ENCODE peak calls at places on chromosome 19, in six cellular contexts. F is K562, K is HepG2, Q is H1, E is GM12878, S is HCT116. I is an unnamed sample.
A peak's percentile ranks its signal among the peaks of the same experiment; 100 is the strongest.

GRCh38 chr19:1745589-1746031 is 7.7 kb upstream of the ONECUT3 start:
- DNase-seq in F (no peak), K (no peak), Q (peak; percentile 74), E (no peak), S (peak; percentile 59), I (no peak)

GRCh38 chr19:47713046-47714021 is at the start of gene EHD2:
- DNase-seq in F (peak; percentile 90), K (no peak), Q (peak; percentile 89), E (no peak), S (no peak), I (peak; percentile 88)

GRCh38 chr19:49125025-49125731 is 5.8 kb downstream of the PPFIA3 start:
- DNase-seq in F (no peak), K (peak; percentile 65), Q (peak; percentile 78), E (no peak), S (no peak), I (no peak)

GRCh38 chr19:29288276-29288675 is 75.3 kb upstream of the UQCRFS1 start:
- DNase-seq in F (no peak), K (no peak), Q (no peak), E (no peak), S (no peak), I (no peak)

GRCh38 chr19:30602661-30603322 is 230.6 kb downstream of the ZNF536 start:
- DNase-seq in F (no peak), K (no peak), Q (peak; percentile 13), E (no peak), S (no peak), I (no peak)

GRCh38 chr19:29622191-29623070 is 16.3 kb downstream of the POP4 start:
- DNase-seq in F (no peak), K (no peak), Q (no peak), E (no peak), S (no peak), I (peak; percentile 59)

GRCh38 chr19:32916969-32917611 is 47.5 kb upstream of the SLC7A9 start:
- DNase-seq in F (no peak), K (no peak), Q (no peak), E (no peak), S (no peak), I (no peak)

GRCh38 chr19:6887326-6887725 is at the start of gene ADGRE1:
- DNase-seq in F (no peak), K (no peak), Q (no peak), E (no peak), S (no peak), I (no peak)

GRCh38 chr19:46787331-46788100 is 878 bp downstream of the SLC1A5 start:
- DNase-seq in F (peak; percentile 51), K (peak; percentile 54), Q (peak; percentile 64), E (no peak), S (no peak), I (peak; percentile 74)

GRCh38 chr19:13072206-13072898 is 30.3 kb downstream of the LYL1 start:
- DNase-seq in F (no peak), K (no peak), Q (no peak), E (no peak), S (no peak), I (no peak)

GRCh38 chr19:1618157-1619093 is 13.2 kb upstream of the UQCR11 start:
- DNase-seq in F (peak; percentile 46), K (peak; percentile 41), Q (peak; percentile 73), E (no peak), S (peak; percentile 29), I (peak; percentile 78)

GRCh38 chr19:3154957-3155736 is 19.3 kb downstream of the GNA15 start:
- DNase-seq in F (peak; percentile 92), K (peak; percentile 50), Q (no peak), E (peak; percentile 88), S (peak; percentile 16), I (peak; percentile 66)
- TF ChIP-seq YY1 in F (no peak), K (no peak), Q (no peak), E (peak; percentile 45), S (no peak), I (peak; percentile 68)

GRCh38 chr19:38713227-38713649 is 31.0 kb downstream of the CAPN12 start:
- DNase-seq in F (no peak), K (no peak), Q (no peak), E (no peak), S (no peak), I (no peak)

GRCh38 chr19:38713865-38714264 is 30.4 kb downstream of the CAPN12 start:
- DNase-seq in F (no peak), K (no peak), Q (no peak), E (no peak), S (no peak), I (no peak)

GRCh38 chr19:38710928-38711725 is 33.1 kb downstream of the CAPN12 start:
- DNase-seq in F (no peak), K (no peak), Q (no peak), E (no peak), S (no peak), I (no peak)

GRCh38 chr19:38711726-38712153 is 32.5 kb downstream of the CAPN12 start:
- DNase-seq in F (no peak), K (no peak), Q (no peak), E (no peak), S (no peak), I (no peak)

DNA sequence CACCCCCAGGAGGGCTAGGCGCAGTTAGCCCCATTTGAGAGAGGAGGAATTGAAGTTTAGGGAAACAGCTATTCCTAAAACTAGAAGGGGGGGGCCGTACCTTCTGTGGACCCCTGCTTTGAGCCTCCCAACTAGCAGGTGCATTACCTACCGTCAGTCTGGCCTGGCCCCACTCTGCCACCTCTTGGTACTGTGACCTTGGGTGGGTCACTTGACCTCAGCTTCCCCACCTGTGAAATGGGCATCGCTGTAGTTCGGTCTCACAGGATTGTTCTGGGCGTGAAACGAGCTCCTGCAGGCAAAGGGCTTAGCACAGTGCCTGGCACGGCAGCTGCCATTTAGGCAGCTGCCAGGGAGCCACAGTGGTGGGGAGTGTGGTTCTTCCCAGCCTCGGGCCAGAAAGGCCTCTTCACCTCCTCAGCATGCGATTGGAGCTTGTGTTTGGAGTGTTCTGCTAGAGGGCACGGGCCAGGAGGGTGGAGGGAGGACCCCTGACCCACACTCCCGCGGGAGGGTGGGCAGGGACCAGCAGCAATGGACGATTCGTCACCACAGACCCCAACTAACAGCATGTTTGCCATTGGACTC is 32.0 kb downstream of the CAPN12 start:
- DNase-seq in F (no peak), K (no peak), Q (no peak), E (no peak), S (no peak), I (no peak)
- H3K4me1 ChIP-seq in F (no peaks in the 10 kb centered on the region), K (peaks cover 9% of the 10 kb centered on the region), Q (no peaks in the 10 kb centered on the region), E (no peaks in the 10 kb centered on the region), S (no peaks in the 10 kb centered on the region), I (no peaks in the 10 kb centered on the region)

GRCh38 chr19:17555929-17556813 is 722 bp downstream of the COLGALT1 start:
- DNase-seq in F (peak; percentile 47), K (no peak), Q (peak; percentile 67), E (no peak), S (no peak), I (peak; percentile 74)

GRCh38 chr19:17556995-17557394 is 1.5 kb downstream of the COLGALT1 start:
- DNase-seq in F (no peak), K (no peak), Q (no peak), E (no peak), S (no peak), I (no peak)

GRCh38 chr19:17554968-17555479 is 425 bp upstream of the COLGALT1 start:
- DNase-seq in F (no peak), K (no peak), Q (no peak), E (no peak), S (no peak), I (no peak)

GRCh38 chr19:17555480-17555928 is at the start of gene COLGALT1:
- DNase-seq in F (peak; percentile 97), K (peak; percentile 89), Q (peak; percentile 99), E (peak; percentile 77), S (peak; percentile 96), I (peak; percentile 99)

GRCh38 chr19:17557461-17557860 is 2.0 kb downstream of the COLGALT1 start:
- DNase-seq in F (no peak), K (no peak), Q (no peak), E (no peak), S (no peak), I (no peak)
- TF ChIP-seq SIN3A in F (no peak), K (no peak), Q (no peak), E (no peak), S (no peak), I (no peak)

GRCh38 chr19:43768273-43769050 is 12.3 kb downstream of the KCNN4 start:
- DNase-seq in F (no peak), K (no peak), Q (no peak), E (no peak), S (no peak), I (no peak)
- TF ChIP-seq YY1 in F (no peak), K (no peak), Q (no peak), E (no peak), S (no peak), I (no peak)

I was measured in SK-N-SH.